ENCODE peak calls at places on chromosomes 2 and 18, in five cellular contexts. One of them, this sample, is unnamed.

GRCh38 chr2:115413796-115414195 is 971.4 kb downstream of the DPP10 start:
- DNase-seq in fibroblast of the aortic adventitia: no peak
- DNase-seq in stomach: no peak
- DNase-seq in neural progenitor cell: no peak
- DNase-seq in GM23338: no peak
- DNase-seq in this sample: no peak

GRCh38 chr2:171160630-171161424 is at the start of gene TLK1:
- DNase-seq in fibroblast of the aortic adventitia: peak
- DNase-seq in GM23338: peak
- DNase-seq in stomach: peak
- DNase-seq in neural progenitor cell: peak
- DNase-seq in this sample: peak

GRCh38 chr2:161982548-161982947 is 91.5 kb downstream of the DPP4 start:
- DNase-seq in stomach: no peak
- DNase-seq in GM23338: no peak
- DNase-seq in neural progenitor cell: no peak
- DNase-seq in fibroblast of the aortic adventitia: no peak
- DNase-seq in this sample: no peak

GRCh38 chr18:74465775-74466174 is 8.7 kb upstream of the DIPK1C start:
- DNase-seq in stomach: no peak
- DNase-seq in fibroblast of the aortic adventitia: no peak
- DNase-seq in neural progenitor cell: no peak
- DNase-seq in GM23338: no peak
- DNase-seq in this sample: no peak

GRCh38 chr2:122960727-122961641 is 1064.1 kb upstream of the CNTNAP5 start:
- DNase-seq in fibroblast of the aortic adventitia: no peak
- DNase-seq in neural progenitor cell: no peak
- DNase-seq in GM23338: no peak
- DNase-seq in stomach: no peak
- DNase-seq in this sample: no peak

GRCh38 chr18:48675912-48676311 is 137.1 kb downstream of the CTIF start:
- DNase-seq in GM23338: no peak
- DNase-seq in stomach: no peak
- DNase-seq in neural progenitor cell: no peak
- DNase-seq in fibroblast of the aortic adventitia: no peak
- DNase-seq in this sample: no peak

GRCh38 chr2:78035804-78036203 is 513.6 kb upstream of the LRRTM4 start:
- DNase-seq in neural progenitor cell: no peak
- DNase-seq in GM23338: peak
- DNase-seq in fibroblast of the aortic adventitia: no peak
- DNase-seq in stomach: no peak
- DNase-seq in this sample: no peak

GRCh38 chr2:40487592-40487991 is 35.7 kb upstream of the SLC8A1 start:
- DNase-seq in GM23338: no peak
- DNase-seq in neural progenitor cell: no peak
- DNase-seq in stomach: no peak
- DNase-seq in fibroblast of the aortic adventitia: no peak
- DNase-seq in this sample: no peak

GRCh38 chr2:64288321-64288931 is 144.2 kb upstream of the PELI1 start:
- DNase-seq in fibroblast of the aortic adventitia: peak
- DNase-seq in neural progenitor cell: no peak
- DNase-seq in GM23338: peak
- DNase-seq in stomach: no peak
- DNase-seq in this sample: no peak

GRCh38 chr2:10844083-10844482 is 31.5 kb upstream of the PDIA6 start:
- DNase-seq in neural progenitor cell: peak
- DNase-seq in fibroblast of the aortic adventitia: peak
- DNase-seq in GM23338: peak
- DNase-seq in stomach: peak
- DNase-seq in this sample: no peak

GRCh38 chr18:79586436-79587297 is 92.9 kb upstream of the CTDP1 start:
- DNase-seq in fibroblast of the aortic adventitia: no peak
- DNase-seq in GM23338: no peak
- DNase-seq in stomach: no peak
- DNase-seq in neural progenitor cell: no peak
- DNase-seq in this sample: no peak

GRCh38 chr2:219537657-219538487 is 5.7 kb downstream of the CHPF start:
- DNase-seq in fibroblast of the aortic adventitia: no peak
- DNase-seq in stomach: no peak
- DNase-seq in GM23338: peak
- DNase-seq in neural progenitor cell: no peak
- DNase-seq in this sample: no peak

GRCh38 chr2:114642371-114642770 is 199.9 kb downstream of the DPP10 start:
- DNase-seq in neural progenitor cell: no peak
- DNase-seq in stomach: no peak
- DNase-seq in GM23338: no peak
- DNase-seq in fibroblast of the aortic adventitia: no peak
- DNase-seq in this sample: no peak

GRCh38 chr2:64168756-64169155 is 24.5 kb upstream of the PELI1 start:
- DNase-seq in stomach: no peak
- DNase-seq in fibroblast of the aortic adventitia: no peak
- DNase-seq in GM23338: no peak
- DNase-seq in neural progenitor cell: no peak
- DNase-seq in this sample: no peak

GRCh38 chr2:134766583-134766982 is 47.8 kb upstream of the TMEM163 start:
- DNase-seq in fibroblast of the aortic adventitia: no peak
- DNase-seq in GM23338: no peak
- DNase-seq in stomach: no peak
- DNase-seq in neural progenitor cell: no peak
- DNase-seq in this sample: no peak

GRCh38 chr2:134763164-134763710 is 44.4 kb upstream of the TMEM163 start:
- DNase-seq in GM23338: no peak
- DNase-seq in neural progenitor cell: no peak
- DNase-seq in stomach: no peak
- DNase-seq in fibroblast of the aortic adventitia: no peak
- DNase-seq in this sample: no peak

GRCh38 chr2:134764164-134764563 is 45.4 kb upstream of the TMEM163 start:
- DNase-seq in fibroblast of the aortic adventitia: peak
- DNase-seq in GM23338: no peak
- DNase-seq in neural progenitor cell: no peak
- DNase-seq in stomach: no peak
- DNase-seq in this sample: no peak

GRCh38 chr2:134762508-134762907 is 43.7 kb upstream of the TMEM163 start:
- DNase-seq in stomach: no peak
- DNase-seq in GM23338: no peak
- DNase-seq in neural progenitor cell: no peak
- DNase-seq in fibroblast of the aortic adventitia: peak
- DNase-seq in this sample: no peak

DNA sequence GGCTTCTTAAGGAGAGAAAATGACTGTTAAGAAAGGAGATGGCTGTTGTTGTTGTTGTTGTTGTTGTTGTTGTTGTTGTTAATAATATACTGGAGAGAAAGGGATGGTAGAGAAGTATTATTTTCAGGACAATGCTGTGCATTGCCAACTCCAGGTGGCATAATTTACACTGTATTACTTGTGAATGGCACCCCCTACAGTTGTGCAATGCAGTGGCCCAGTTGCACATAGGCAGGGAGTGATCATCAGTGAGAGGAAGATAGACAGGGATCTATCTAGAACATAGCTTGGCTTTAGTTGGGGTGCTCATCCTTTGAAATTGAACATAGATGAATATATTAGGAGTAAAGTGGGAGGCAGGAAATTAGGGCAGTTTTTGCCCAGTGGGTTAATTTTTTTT is 47.2 kb upstream of the TMEM163 start:
- DNase-seq in stomach: no peak
- DNase-seq in neural progenitor cell: no peak
- DNase-seq in fibroblast of the aortic adventitia: no peak
- DNase-seq in GM23338: no peak
- DNase-seq in this sample: no peak
- TF ChIP-seq CTCF in stomach: no peak
- TF ChIP-seq CTCF in neural progenitor cell: no peak
- TF ChIP-seq CTCF in fibroblast of the aortic adventitia: no peak
- TF ChIP-seq CTCF in GM23338: no peak
- TF ChIP-seq CTCF in this sample: no peak

GRCh38 chr18:34880882-34881852 is 160.0 kb upstream of the MAPRE2 start:
- DNase-seq in neural progenitor cell: no peak
- DNase-seq in GM23338: no peak
- DNase-seq in fibroblast of the aortic adventitia: peak
- DNase-seq in stomach: no peak
- DNase-seq in this sample: no peak
- TF ChIP-seq CTCF in neural progenitor cell: no peak
- TF ChIP-seq CTCF in GM23338: peak
- TF ChIP-seq CTCF in fibroblast of the aortic adventitia: peak
- TF ChIP-seq CTCF in stomach: no peak
- TF ChIP-seq CTCF in this sample: peak

GRCh38 chr18:14075196-14075595 is 57.0 kb downstream of the ZNF519 start:
- DNase-seq in stomach: no peak
- DNase-seq in neural progenitor cell: no peak
- DNase-seq in GM23338: peak
- DNase-seq in fibroblast of the aortic adventitia: no peak
- DNase-seq in this sample: no peak

DNA sequence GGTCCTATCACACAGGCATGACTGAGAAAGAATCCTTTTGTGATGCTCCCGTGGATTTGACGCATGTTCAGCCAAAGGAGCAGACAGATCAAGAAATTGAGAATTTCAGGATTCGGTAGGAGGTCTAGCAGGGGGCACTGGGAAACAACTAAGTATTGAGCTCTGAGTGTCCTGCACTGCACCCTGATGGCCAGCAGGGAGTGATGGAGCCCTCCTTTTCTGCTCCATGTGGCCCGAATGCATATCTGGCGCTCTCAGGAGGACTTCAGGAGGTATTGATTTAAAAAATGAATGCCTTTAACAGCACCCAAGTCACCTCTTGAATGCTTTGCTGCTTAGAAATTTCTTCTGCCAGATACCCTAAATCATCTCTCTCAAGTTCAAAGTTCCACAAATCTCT is 58.0 kb downstream of the ZNF519 start:
- DNase-seq in GM23338: peak
- DNase-seq in fibroblast of the aortic adventitia: no peak
- DNase-seq in stomach: no peak
- DNase-seq in neural progenitor cell: peak
- DNase-seq in this sample: no peak
- TF ChIP-seq CTCF in GM23338: peak
- TF ChIP-seq CTCF in fibroblast of the aortic adventitia: peak
- TF ChIP-seq CTCF in stomach: no peak
- TF ChIP-seq CTCF in neural progenitor cell: peak
- TF ChIP-seq CTCF in this sample: peak

DNA sequence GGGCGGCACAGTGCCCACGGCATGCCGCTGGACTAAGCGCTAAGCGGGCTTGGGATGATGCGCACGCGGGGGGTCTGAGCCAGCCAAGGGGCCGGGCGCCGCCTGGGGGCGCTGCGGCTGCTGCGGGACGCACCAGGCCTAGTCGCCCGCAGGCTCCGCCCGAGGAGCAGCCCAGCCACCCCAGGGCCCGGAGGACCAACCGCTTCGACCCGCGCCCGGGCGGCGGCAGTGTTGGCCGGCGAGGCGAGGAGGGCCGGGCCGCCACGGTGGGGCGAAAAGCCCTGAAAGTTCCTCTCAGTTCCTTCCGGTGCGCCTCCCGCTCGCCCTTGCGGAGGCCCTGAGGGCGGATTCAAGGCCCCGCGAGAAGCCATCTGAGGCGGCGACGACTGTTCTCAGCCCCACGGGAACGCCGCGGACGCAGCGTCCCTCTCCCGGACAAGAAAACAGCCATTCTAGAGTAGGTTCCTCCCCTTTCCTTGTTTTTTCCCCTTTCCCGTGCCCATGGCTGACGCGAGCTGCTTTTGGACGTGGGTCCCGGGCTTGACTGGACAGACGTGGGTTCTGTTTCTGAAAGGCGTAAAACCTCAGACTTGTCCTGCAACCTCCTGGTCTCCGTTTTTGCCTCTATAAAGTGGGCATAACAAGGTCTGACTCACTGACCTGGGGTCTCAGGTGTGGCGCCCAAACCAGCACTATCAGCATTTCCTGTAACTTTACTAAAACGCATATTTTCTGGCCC is at the start of gene ANKAR:
- DNase-seq in stomach: peak
- DNase-seq in GM23338: peak
- DNase-seq in neural progenitor cell: peak
- DNase-seq in fibroblast of the aortic adventitia: peak
- DNase-seq in this sample: peak
- TF ChIP-seq CTCF in stomach: peak
- TF ChIP-seq CTCF in GM23338: peak
- TF ChIP-seq CTCF in neural progenitor cell: peak
- TF ChIP-seq CTCF in fibroblast of the aortic adventitia: peak
- TF ChIP-seq CTCF in this sample: peak

DNA sequence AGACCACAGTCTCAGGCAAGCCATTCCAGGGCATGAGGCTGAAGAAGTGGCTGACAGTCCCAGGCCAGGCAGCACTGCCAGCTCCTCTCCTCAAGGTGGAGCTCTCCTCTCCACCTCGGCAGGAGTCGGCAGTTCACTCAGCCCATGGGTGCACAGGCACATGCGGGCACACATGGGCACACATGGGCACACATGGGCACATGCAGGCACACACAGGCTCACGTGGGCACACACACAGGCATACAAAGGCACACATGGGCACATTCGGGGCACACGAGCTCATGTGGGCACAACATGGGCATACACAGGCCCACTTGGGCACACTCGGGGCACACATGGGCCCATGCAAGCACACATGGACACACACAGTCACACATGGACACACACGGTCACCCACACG is 65.3 kb upstream of the TAF1B start:
- DNase-seq in stomach: no peak
- DNase-seq in GM23338: peak
- DNase-seq in fibroblast of the aortic adventitia: no peak
- DNase-seq in neural progenitor cell: no peak
- DNase-seq in this sample: no peak
- TF ChIP-seq CTCF in stomach: no peak
- TF ChIP-seq CTCF in GM23338: peak
- TF ChIP-seq CTCF in fibroblast of the aortic adventitia: peak
- TF ChIP-seq CTCF in neural progenitor cell: peak
- TF ChIP-seq CTCF in this sample: peak

GRCh38 chr2:69564604-69565003 is 78.9 kb downstream of the AAK1 start:
- DNase-seq in GM23338: no peak
- DNase-seq in fibroblast of the aortic adventitia: no peak
- DNase-seq in neural progenitor cell: no peak
- DNase-seq in stomach: no peak
- DNase-seq in this sample: no peak

GRCh38 chr2:69565431-69565839 is 78.1 kb downstream of the AAK1 start:
- DNase-seq in stomach: peak
- DNase-seq in fibroblast of the aortic adventitia: peak
- DNase-seq in GM23338: peak
- DNase-seq in neural progenitor cell: peak
- DNase-seq in this sample: no peak

GRCh38 chr2:69559696-69560482 is 83.7 kb downstream of the AAK1 start:
- DNase-seq in GM23338: peak
- DNase-seq in stomach: no peak
- DNase-seq in fibroblast of the aortic adventitia: peak
- DNase-seq in neural progenitor cell: peak
- DNase-seq in this sample: no peak

GRCh38 chr2:69561041-69561550 is 82.4 kb downstream of the AAK1 start:
- DNase-seq in neural progenitor cell: no peak
- DNase-seq in stomach: no peak
- DNase-seq in GM23338: no peak
- DNase-seq in fibroblast of the aortic adventitia: no peak
- DNase-seq in this sample: no peak

GRCh38 chr2:69563021-69563420 is 80.5 kb downstream of the AAK1 start:
- DNase-seq in GM23338: no peak
- DNase-seq in fibroblast of the aortic adventitia: peak
- DNase-seq in neural progenitor cell: no peak
- DNase-seq in stomach: no peak
- DNase-seq in this sample: no peak
- TF ChIP-seq CTCF in GM23338: no peak
- TF ChIP-seq CTCF in fibroblast of the aortic adventitia: no peak
- TF ChIP-seq CTCF in neural progenitor cell: no peak
- TF ChIP-seq CTCF in stomach: no peak
- TF ChIP-seq CTCF in this sample: no peak